ENCODE peak calls at places on chromosomes 3 and 15, in nine cellular contexts. V is gastrocnemius medialis, W is GM23338, L is brain microvascular endothelial cell, O is ovary, T is cardiac muscle cell, Z is endodermal cell, N is uterus, K is heart right ventricle. M is an unnamed sample.

GRCh38 chr15:77706482-77707244 is 74.0 kb upstream of the LINGO1 start:
- DNase-seq in V (no peak), Z (no peak), O (no peak), L (no peak), K (no peak), T (no peak), W (no peak), N (no peak), M (no peak)

GRCh38 chr3:70973558-70973957 is 610.0 kb downstream of the FOXP1 start:
- DNase-seq in Z (no peak), T (no peak), V (no peak), O (no peak), K (no peak), N (no peak), L (no peak), W (no peak), M (no peak)

GRCh38 chr3:156433138-156433537 is 121.8 kb downstream of the SSR3 start:
- DNase-seq in O (no peak), Z (no peak), K (no peak), V (no peak), N (no peak), L (peak; percentile 14), W (no peak), T (no peak), M (no peak)

GRCh38 chr3:126487151-126487771 is 11.6 kb upstream of the ZXDC start:
- DNase-seq in K (no peak), L (no peak), T (no peak), O (no peak), W (peak; percentile 72), Z (peak; percentile 82), V (no peak), N (peak; percentile 30), M (peak; percentile 65)

GRCh38 chr15:60137711-60138396 is 133.7 kb downstream of the FOXB1 start:
- DNase-seq in O (no peak), N (no peak), Z (peak; percentile 61), T (no peak), W (no peak), K (no peak), L (peak; percentile 52), V (no peak), M (no peak)

GRCh38 chr3:29307229-29307796 is 26.4 kb downstream of the RBMS3 start:
- DNase-seq in W (no peak), L (peak; percentile 36), N (no peak), O (no peak), Z (no peak), K (no peak), V (no peak), T (peak; percentile 44), M (no peak)

GRCh38 chr3:13963137-13963886 is 83.4 kb upstream of the WNT7A start:
- DNase-seq in W (no peak), T (no peak), N (no peak), K (no peak), Z (no peak), V (no peak), O (no peak), L (no peak), M (no peak)

GRCh38 chr3:87227835-87228144 is 681 bp downstream of the CHMP2B start:
- DNase-seq in T (no peak), Z (no peak), V (no peak), W (peak; percentile 62), L (no peak), O (no peak), N (no peak), K (no peak), M (no peak)

GRCh38 chr3:21142949-21143348 is 608.1 kb downstream of the ZNF385D start:
- DNase-seq in N (no peak), L (no peak), K (no peak), W (no peak), Z (no peak), O (no peak), T (peak; percentile 5), V (no peak), M (peak; percentile 1)

GRCh38 chr3:116445291-116445841 is at the start of gene LSAMP:
- DNase-seq in Z (peak; percentile 82), W (peak; percentile 80), O (peak; percentile 17), L (no peak), T (peak; percentile 39), K (peak; percentile 20), N (no peak), V (no peak), M (peak; percentile 24)

GRCh38 chr3:134860141-134860540 is 65.1 kb downstream of the EPHB1 start:
- DNase-seq in W (no peak), O (no peak), Z (peak; percentile 36), T (no peak), N (no peak), V (no peak), K (no peak), L (no peak), M (no peak)

GRCh38 chr3:72171461-72171860 is 386.5 kb upstream of the PROK2 start:
- DNase-seq in N (peak; percentile 46), Z (no peak), V (no peak), O (no peak), W (no peak), T (no peak), K (no peak), L (no peak), M (no peak)

GRCh38 chr15:41917767-41918430 is 24.0 kb upstream of the SPTBN5 start:
- DNase-seq in T (no peak), N (no peak), O (no peak), L (peak; percentile 77), Z (no peak), W (no peak), V (peak; percentile 93), K (peak; percentile 37), M (peak; percentile 69)

GRCh38 chr15:40114218-40114617 is 5.5 kb upstream of the BMF start:
- DNase-seq in Z (no peak), V (no peak), T (no peak), L (no peak), W (no peak), O (no peak), K (no peak), N (no peak), M (no peak)

GRCh38 chr3:48593337-48593736 is 1.8 kb downstream of the COL7A1 start:
- DNase-seq in K (no peak), Z (no peak), L (no peak), W (no peak), V (no peak), T (no peak), N (no peak), O (no peak), M (no peak)

GRCh38 chr3:5217824-5218595 is 30.5 kb downstream of the EDEM1 start:
- DNase-seq in L (no peak), O (peak; percentile 37), V (no peak), T (peak; percentile 39), K (no peak), W (no peak), Z (no peak), N (no peak), M (no peak)

GRCh38 chr15:68792901-68793766 is 27.6 kb downstream of the ANP32A start:
- DNase-seq in T (peak; percentile 31), K (peak; percentile 37), N (no peak), L (no peak), O (no peak), W (no peak), V (peak; percentile 48), Z (peak; percentile 67), M (peak; percentile 57)

GRCh38 chr15:33871911-33872760 is 96.2 kb upstream of the CHRM5 start:
- DNase-seq in Z (no peak), N (no peak), W (no peak), L (no peak), V (no peak), O (no peak), T (peak; percentile 63), K (no peak), M (no peak)

GRCh38 chr3:52777959-52778805 is 783 bp downstream of the ITIH1 start:
- DNase-seq in Z (peak; percentile 35), T (no peak), V (no peak), O (peak; percentile 9), N (no peak), K (no peak), L (no peak), W (no peak), M (no peak)

GRCh38 chr3:52780298-52780585 is 2.8 kb downstream of the ITIH1 start:
- DNase-seq in Z (no peak), K (no peak), O (no peak), T (no peak), W (no peak), N (no peak), V (no peak), L (no peak), M (no peak)

GRCh38 chr3:52779411-52780297 is 2.3 kb downstream of the ITIH1 start:
- DNase-seq in V (no peak), T (no peak), K (no peak), Z (no peak), N (no peak), W (no peak), L (no peak), O (peak; percentile 6), M (no peak)

GRCh38 chr3:52777127-52777958 is at the start of gene ITIH1:
- DNase-seq in L (no peak), O (no peak), V (no peak), W (no peak), N (no peak), K (no peak), T (no peak), Z (peak; percentile 40), M (no peak)

DNA sequence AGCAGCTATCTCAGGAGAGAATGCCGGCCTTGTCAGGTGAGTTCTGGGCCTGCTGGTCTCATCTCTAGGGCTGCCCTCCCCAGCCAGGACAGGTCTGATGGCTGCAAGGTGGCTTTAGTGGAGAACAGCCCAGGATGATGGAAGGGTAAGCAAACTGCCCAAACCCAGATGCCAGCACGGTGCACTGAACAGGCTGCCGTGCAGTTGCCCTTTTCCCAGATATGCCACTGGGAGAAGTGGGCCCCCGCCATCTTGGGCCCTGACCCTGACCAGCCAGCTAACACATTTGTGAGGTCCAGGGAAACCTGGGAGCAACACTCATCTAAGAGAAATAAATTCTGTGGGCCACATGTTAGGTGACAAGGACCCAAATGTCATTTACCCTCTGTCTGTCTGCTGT is 1.6 kb downstream of the ITIH1 start:
- DNase-seq in L (no peak), W (no peak), Z (no peak), V (no peak), N (no peak), K (no peak), T (no peak), O (no peak), M (peak; percentile 5)
- H3K4me3 ChIP-seq in L (no peak overlapping the region), W (no peak overlapping the region), Z (no peak overlapping the region), V (no peak overlapping the region), N (no peak overlapping the region), K (no peak overlapping the region), T (no peak overlapping the region), O (no peak overlapping the region), M (no peak overlapping the region)

GRCh38 chr3:129046037-129046731 is 14.4 kb upstream of the GP9 start:
- DNase-seq in T (no peak), L (no peak), V (no peak), N (no peak), K (no peak), O (no peak), Z (peak; percentile 81), W (peak; percentile 91), M (no peak)
- TF ChIP-seq CTCF in T (peak; percentile 29), L (peak; percentile 42), V (no peak), N (no peak), K (peak; percentile 22), O (no peak), Z (peak; percentile 67), W (peak; percentile 73), M (no peak)

GRCh38 chr15:56291741-56292140 is 48.1 kb upstream of the RFX7 start:
- DNase-seq in W (no peak), L (no peak), K (no peak), N (no peak), T (no peak), V (no peak), O (no peak), Z (no peak), M (no peak)
- H3K4me3 ChIP-seq in W (no peak overlapping the region), L (no peak overlapping the region), K (no peak overlapping the region), N (no peak overlapping the region), T (no peak overlapping the region), V (no peak overlapping the region), O (no peak overlapping the region), Z (no peak overlapping the region), M (no peak overlapping the region)

GRCh38 chr15:25691544-25692430 is 171.3 kb downstream of the ATP10A start:
- DNase-seq in N (no peak), T (peak; percentile 55), Z (peak; percentile 56), O (no peak), L (peak; percentile 16), V (no peak), W (peak; percentile 72), K (no peak), M (no peak)
- TF ChIP-seq CTCF in N (peak; percentile 23), T (peak; percentile 41), Z (peak; percentile 62), O (no peak), L (peak; percentile 51), V (no peak), W (peak; percentile 52), K (peak; percentile 43), M (no peak)

M was measured in adrenal gland.